ENCODE peak calls at places on chromosomes 12 and 14, in six cellular contexts. H is IMR-90, N is H1, Z is neuronal stem cell, O is H9, J is trophoblast cell. Q is an unnamed sample.

GRCh38 chr12:121514184-121514742 is 66.6 kb downstream of the KDM2B start:
- DNase-seq in O (no peak), Z (no peak), J (no peak), N (no peak), H (no peak), Q (no peak)

GRCh38 chr14:75711134-75711795 is 50.2 kb downstream of the TTLL5 start:
- DNase-seq in O (no peak), J (no peak), N (peak; percentile 47), H (peak; percentile 72), Z (peak; percentile 33), Q (peak; percentile 56)

GRCh38 chr12:53478865-53479264 is 20.4 kb downstream of the MAP3K12 start:
- DNase-seq in J (no peak), Z (no peak), N (no peak), O (no peak), H (no peak), Q (peak; percentile 68)

GRCh38 chr12:6849976-6850560 is 1.0 kb downstream of the CDCA3 start:
- DNase-seq in J (no peak), O (no peak), Z (no peak), N (no peak), H (no peak), Q (no peak)

GRCh38 chr12:87094356-87094755 is 838.2 kb upstream of the MGAT4C start:
- DNase-seq in H (peak; percentile 6), Z (no peak), N (no peak), O (no peak), J (no peak), Q (peak; percentile 5)

GRCh38 chr12:12592930-12593329 is 18.7 kb upstream of the CREBL2 start:
- DNase-seq in Z (no peak), N (no peak), H (peak; percentile 61), O (no peak), J (no peak), Q (peak; percentile 26)

GRCh38 chr14:20631821-20632389 is 9.6 kb downstream of the OR6S1 start:
- DNase-seq in J (peak; percentile 40), O (peak; percentile 74), N (peak; percentile 67), Z (no peak), H (peak; percentile 56), Q (peak; percentile 69)

GRCh38 chr14:50541159-50541567 is 8.8 kb upstream of the MAP4K5 start:
- DNase-seq in H (no peak), Z (no peak), N (no peak), O (no peak), J (peak; percentile 36), Q (no peak)

GRCh38 chr12:124352839-124353238 is 57.9 kb downstream of the RFLNA start:
- DNase-seq in Z (no peak), O (no peak), J (no peak), N (no peak), H (no peak), Q (peak; percentile 46)

GRCh38 chr14:103679351-103679750 is 35.9 kb downstream of the XRCC3 start:
- DNase-seq in Z (no peak), O (peak; percentile 50), N (peak; percentile 61), H (no peak), J (peak; percentile 26), Q (peak; percentile 28)

GRCh38 chr14:78083837-78084236 is 86.3 kb upstream of the NRXN3 start:
- DNase-seq in Z (no peak), O (no peak), J (no peak), H (no peak), N (no peak), Q (no peak)

GRCh38 chr14:69043007-69043444 is 63.9 kb upstream of the ACTN1 start:
- DNase-seq in H (no peak), N (no peak), J (peak; percentile 10), Z (no peak), O (no peak), Q (no peak)

GRCh38 chr12:75103822-75104221 is 105.8 kb downstream of the KCNC2 start:
- DNase-seq in H (no peak), N (no peak), O (no peak), J (no peak), Z (no peak), Q (no peak)

GRCh38 chr12:1533205-1533601 is 61.2 kb downstream of the FBXL14 start:
- DNase-seq in Z (no peak), O (peak; percentile 17), J (peak; percentile 21), N (no peak), H (no peak), Q (no peak)

GRCh38 chr12:49979061-49979586 is 6.4 kb downstream of the AQP6 start:
- DNase-seq in N (no peak), O (no peak), H (no peak), Z (no peak), J (no peak), Q (no peak)

GRCh38 chr14:31336646-31337045 is 83.7 kb downstream of the HEATR5A start:
- DNase-seq in O (no peak), J (peak; percentile 34), N (no peak), H (peak; percentile 71), Z (no peak), Q (peak; percentile 72)

GRCh38 chr12:87509233-87509820 is 519.9 kb downstream of the C12orf50 start:
- DNase-seq in Z (no peak), J (no peak), H (peak; percentile 81), N (no peak), O (no peak), Q (peak; percentile 65)

GRCh38 chr12:106415134-106415533 is 57.6 kb downstream of the POLR3B start:
- DNase-seq in O (no peak), J (peak; percentile 22), N (no peak), H (peak; percentile 91), Z (no peak), Q (peak; percentile 71)

GRCh38 chr14:20434701-20435453 is 1.1 kb downstream of the KLHL33 start:
- DNase-seq in N (peak; percentile 61), J (no peak), Z (no peak), H (no peak), O (no peak), Q (no peak)

GRCh38 chr12:94074970-94075695 is 73.2 kb upstream of the PLXNC1 start:
- DNase-seq in N (no peak), O (peak; percentile 56), Z (peak; percentile 23), H (peak; percentile 89), J (peak; percentile 14), Q (peak; percentile 92)

GRCh38 chr12:89414851-89415250 is 62.5 kb upstream of the DUSP6 start:
- DNase-seq in J (no peak), Z (no peak), N (no peak), O (no peak), H (peak; percentile 75), Q (no peak)

GRCh38 chr14:32457213-32457920 is 128.3 kb downstream of the AKAP6 start:
- DNase-seq in J (peak; percentile 72), O (no peak), H (peak; percentile 84), N (no peak), Z (no peak), Q (peak; percentile 89)

GRCh38 chr12:77485961-77486579 is 344.6 kb upstream of the NAV3 start:
- DNase-seq in N (no peak), O (no peak), J (no peak), Z (peak; percentile 8), H (no peak), Q (no peak)

GRCh38 chr14:95233702-95234241 is 76.4 kb upstream of the DICER1 start:
- DNase-seq in N (no peak), H (no peak), O (no peak), J (no peak), Z (no peak), Q (no peak)

GRCh38 chr12:103632554-103633216 is 45.6 kb downstream of the STAB2 start:
- DNase-seq in J (peak; percentile 75), O (peak; percentile 94), Z (peak; percentile 58), H (peak; percentile 33), N (peak; percentile 97), Q (peak; percentile 42)

GRCh38 chr12:76020281-76020680 is 11.3 kb downstream of the PHLDA1 start:
- DNase-seq in N (no peak), J (peak; percentile 46), O (no peak), H (peak; percentile 80), Z (no peak), Q (peak; percentile 93)

GRCh38 chr12:49951411-49952105 is 1.0 kb downstream of the AQP2 start:
- DNase-seq in N (no peak), Z (no peak), H (no peak), O (no peak), J (no peak), Q (no peak)

DNA sequence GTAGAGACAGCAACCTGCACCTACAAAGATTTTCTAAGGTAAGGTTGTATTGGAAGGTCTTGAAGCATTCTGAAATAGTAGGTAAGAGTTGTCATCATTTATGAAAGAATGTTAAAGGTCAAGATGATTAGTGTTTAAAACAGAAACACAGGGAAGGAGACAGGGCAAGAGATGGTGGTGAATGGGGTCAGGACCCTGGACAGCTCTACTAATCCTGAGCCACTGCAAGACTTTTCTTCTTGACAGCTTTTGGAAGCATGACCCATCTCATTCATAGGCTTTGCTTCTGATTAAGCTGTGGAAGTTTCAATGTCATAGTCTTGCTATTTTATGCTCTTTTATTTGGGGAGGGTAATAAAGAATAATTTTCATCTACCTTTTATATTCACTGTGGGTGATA is 75.5 kb upstream of the CAND1 start:
- DNase-seq in J (no peak), H (peak; percentile 23), N (peak; percentile 57), Z (peak; percentile 62), O (peak; percentile 51), Q (peak; percentile 40)
- H4K91ac ChIP-seq in J (no peak overlapping the region), H (no peak overlapping the region), N (no peak overlapping the region), Z (no peak overlapping the region), O (no peak overlapping the region), Q (no peak overlapping the region)

GRCh38 chr14:101075801-101076413 is 172.4 kb upstream of the RTL1 start:
- DNase-seq in N (no peak), Z (no peak), O (no peak), H (no peak), J (no peak), Q (no peak)

GRCh38 chr14:101078892-101079221 is 175.3 kb upstream of the RTL1 start:
- DNase-seq in H (no peak), Z (no peak), J (no peak), O (no peak), N (no peak), Q (no peak)

GRCh38 chr14:101076451-101077220 is 173.1 kb upstream of the RTL1 start:
- DNase-seq in J (no peak), N (no peak), O (no peak), Z (no peak), H (no peak), Q (no peak)

GRCh38 chr14:101077511-101078074 is 174.1 kb upstream of the RTL1 start:
- DNase-seq in N (no peak), O (peak; percentile 88), H (peak; percentile 33), J (no peak), Z (peak; percentile 12), Q (peak; percentile 10)

GRCh38 chr14:101078105-101078891 is 174.8 kb upstream of the RTL1 start:
- DNase-seq in O (no peak), H (no peak), N (no peak), Z (no peak), J (no peak), Q (no peak)
- H3K18ac ChIP-seq in O (no peak overlapping the region), H (no peak overlapping the region), N (no peak overlapping the region), Z (peak overlapping the region; percentile 38), J (no peak overlapping the region), Q (no peak overlapping the region)

GRCh38 chr14:36665887-36666415 is 4.3 kb downstream of the PAX9 start:
- DNase-seq in H (no peak), N (peak; percentile 54), O (peak; percentile 31), J (no peak), Z (no peak), Q (no peak)
- H4K91ac ChIP-seq in H (no peak overlapping the region), N (no peak overlapping the region), O (no peak overlapping the region), J (no peak overlapping the region), Z (no peak overlapping the region), Q (no peak overlapping the region)

DNA sequence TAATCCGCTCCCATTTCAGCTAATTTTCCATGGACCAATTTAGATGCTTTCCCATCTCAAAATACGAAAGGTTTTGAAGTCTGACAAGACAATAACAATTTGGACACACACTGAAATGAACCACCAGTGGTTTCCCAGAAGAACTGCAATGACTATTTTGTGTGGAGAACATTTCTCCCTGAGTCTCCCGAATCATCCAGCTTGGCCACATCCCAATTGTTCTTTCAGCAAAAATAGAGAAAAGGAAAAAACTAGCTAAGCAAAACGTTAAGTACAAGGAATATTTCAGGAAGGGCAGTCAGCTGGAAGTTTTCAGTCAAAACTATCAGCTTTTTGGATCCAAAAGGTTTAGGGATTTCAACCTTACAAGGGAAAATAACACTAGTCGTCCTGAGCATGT is 390.6 kb downstream of the KCNH5 start:
- DNase-seq in N (no peak), J (no peak), O (no peak), Z (no peak), H (peak; percentile 64), Q (peak; percentile 35)
- H3K18ac ChIP-seq in N (no peak overlapping the region), J (no peak overlapping the region), O (no peak overlapping the region), Z (no peak overlapping the region), H (peak overlapping the region; percentile 7), Q (no peak overlapping the region)